ENCODE peak calls at places on chromosomes 12 and 14, in four cellular contexts. P is bronchial epithelial cell, C is hypothalamus, V is NCI-H187 treated with DMSO at 0.1 percent for 48 hours. H is an unnamed sample.
A peak's percentile ranks its signal among the peaks of the same experiment; 100 is the strongest.

GRCh38 chr12:31317471-31318397 is 8.2 kb downstream of the SINHCAF start:
- DNase-seq in P (peak; percentile 22), C (no peak), V (no peak), H (peak; percentile 33)

GRCh38 chr14:74973003-74973614 is 17.7 kb upstream of the PGF start:
- DNase-seq in P (no peak), C (no peak), V (no peak), H (no peak)

GRCh38 chr12:75862692-75863471 is 168.7 kb downstream of the PHLDA1 start:
- DNase-seq in P (peak; percentile 98), C (no peak), V (no peak), H (peak; percentile 94)

GRCh38 chr12:25981597-25981996 is 23.1 kb downstream of the RASSF8 start:
- DNase-seq in P (no peak), C (no peak), V (no peak), H (no peak)

GRCh38 chr14:102568115-102568614 is 24.3 kb upstream of the RCOR1 start:
- DNase-seq in P (peak; percentile 80), C (no peak), V (no peak), H (peak; percentile 73)

GRCh38 chr12:106301611-106302321 is 767 bp upstream of the TCP11L2 start:
- DNase-seq in P (peak; percentile 72), C (no peak), V (no peak), H (peak; percentile 65)

GRCh38 chr14:58796636-58797429 is 159.1 kb downstream of the DACT1 start:
- DNase-seq in P (peak; percentile 15), C (no peak), V (peak; percentile 97), H (peak; percentile 30)

GRCh38 chr12:17793854-17794253 is 296.1 kb downstream of the RERGL start:
- DNase-seq in P (peak; percentile 17), C (no peak), V (no peak), H (no peak)

GRCh38 chr14:43900173-43900655 is 606.9 kb downstream of the FSCB start:
- DNase-seq in P (no peak), C (no peak), V (no peak), H (no peak)

H was measured in mammary epithelial cell.